ENCODE peak calls at places on chromosomes 7 and 10, in nine cellular contexts. E, X, Z, B, D, H, C, V and S are unnamed samples.

GRCh38 chr7:55239406-55239805 is 125.7 kb upstream of the LANCL2 start:
- DNase-seq in E (no peak), X (no peak), Z (no peak), B (no peak), D (no peak), H (no peak), C (no peak), V (no peak), S (no peak)

GRCh38 chr7:40219917-40220316 is 85.1 kb downstream of the SUGCT start:
- DNase-seq in E (no peak), X (no peak), Z (no peak), B (no peak), D (no peak), H (no peak), C (no peak), V (no peak), S (no peak)

GRCh38 chr7:129438839-129439640 is 4.8 kb downstream of the STRIP2 start:
- DNase-seq in E (no peak), X (peak), Z (no peak), B (peak), D (no peak), H (no peak), C (no peak), V (no peak), S (no peak)

GRCh38 chr10:60182691-60183090 is 207.0 kb downstream of the ANK3 start:
- DNase-seq in E (no peak), X (no peak), Z (no peak), B (no peak), D (no peak), H (no peak), C (no peak), V (no peak), S (no peak)

GRCh38 chr7:4738711-4739527 is 36.5 kb upstream of the AP5Z1 start:
- DNase-seq in E (no peak), X (no peak), Z (no peak), B (peak), D (peak), H (no peak), C (peak), V (no peak), S (no peak)

GRCh38 chr7:50416509-50417299 is 33.4 kb downstream of the FIGNL1 start:
- DNase-seq in E (no peak), X (no peak), Z (no peak), B (no peak), D (no peak), H (no peak), C (peak), V (no peak), S (no peak)

GRCh38 chr10:34759161-34759836 is 55.8 kb downstream of the PARD3 start:
- DNase-seq in E (no peak), X (peak), Z (no peak), B (no peak), D (no peak), H (no peak), C (no peak), V (no peak), S (no peak)

GRCh38 chr7:49324707-49325106 is 400.4 kb downstream of the CDC14C start:
- DNase-seq in E (no peak), X (no peak), Z (no peak), B (no peak), D (no peak), H (no peak), C (no peak), V (no peak), S (no peak)

GRCh38 chr7:88391247-88391646 is 84.6 kb upstream of the STEAP4 start:
- DNase-seq in E (no peak), X (no peak), Z (no peak), B (no peak), D (no peak), H (peak), C (no peak), V (no peak), S (no peak)

GRCh38 chr7:50208335-50208982 is 96.1 kb upstream of the IKZF1 start:
- DNase-seq in E (no peak), X (no peak), Z (no peak), B (no peak), D (no peak), H (no peak), C (no peak), V (no peak), S (no peak)